ENCODE peak calls at places on chromosome 5, in six cellular contexts. Q is fibroblast of villous mesenchyme, F is thoracic aorta, W is cardiac muscle cell, J is heart right ventricle, T is choroid plexus epithelial cell. L is an unnamed sample.

GRCh38 chr5:154653764-154654483 is 101.3 kb upstream of the LARP1 start:
- DNase-seq in T (peak), Q (no peak), F (no peak), J (peak), W (no peak), L (no peak)

GRCh38 chr5:105508519-105508918 is 1945.9 kb upstream of the NUDT12 start:
- DNase-seq in F (no peak), Q (peak), T (peak), W (no peak), J (no peak), L (no peak)

GRCh38 chr5:129461816-129462396 is 1.8 kb downstream of the ADAMTS19 start:
- DNase-seq in J (no peak), T (no peak), W (no peak), Q (no peak), F (no peak), L (no peak)

GRCh38 chr5:42930934-42931333 is 109.2 kb downstream of the ANXA2R start:
- DNase-seq in F (no peak), T (no peak), Q (no peak), W (no peak), J (no peak), L (no peak)

GRCh38 chr5:83729389-83729788 is 8.7 kb upstream of the HAPLN1 start:
- DNase-seq in Q (no peak), W (no peak), J (no peak), T (no peak), F (no peak), L (no peak)

GRCh38 chr5:135016926-135017325 is 17.1 kb downstream of the PITX1 start:
- DNase-seq in Q (no peak), T (no peak), W (no peak), F (no peak), J (no peak), L (peak)

GRCh38 chr5:39283231-39283818 is 64.0 kb upstream of the FYB1 start:
- DNase-seq in T (peak), F (no peak), Q (peak), W (peak), J (no peak), L (no peak)

GRCh38 chr5:132215329-132215728 is 12.3 kb downstream of the P4HA2 start:
- DNase-seq in Q (peak), J (peak), F (peak), T (peak), W (no peak), L (peak)

GRCh38 chr5:13946111-13946510 is 1.6 kb upstream of the DNAH5 start:
- DNase-seq in Q (no peak), J (no peak), T (no peak), F (no peak), W (no peak), L (no peak)

GRCh38 chr5:59275537-59276276 is 617.8 kb downstream of the PDE4D start:
- DNase-seq in F (no peak), W (peak), J (peak), T (peak), Q (peak), L (no peak)

GRCh38 chr5:150209020-150209635 is 19.3 kb downstream of the SLC6A7 start:
- DNase-seq in Q (peak), T (peak), J (no peak), F (no peak), W (no peak), L (peak)

GRCh38 chr5:574906-575305 is 37.2 kb upstream of the CEP72 start:
- DNase-seq in F (no peak), Q (no peak), J (no peak), W (no peak), T (no peak), L (no peak)

GRCh38 chr5:139839416-139839815 is 43.8 kb downstream of the PSD2 start:
- DNase-seq in W (no peak), J (no peak), F (no peak), Q (no peak), T (no peak), L (no peak)

GRCh38 chr5:113053614-113054013 is 77.0 kb downstream of the DCP2 start:
- DNase-seq in J (no peak), F (no peak), T (peak), Q (peak), W (no peak), L (no peak)

GRCh38 chr5:125257057-125257970 is 510.9 kb upstream of the ZNF608 start:
- DNase-seq in T (peak), W (peak), F (no peak), J (no peak), Q (no peak), L (no peak)

GRCh38 chr5:76099756-76100155 is 16.6 kb downstream of the SV2C start:
- DNase-seq in J (no peak), F (no peak), T (no peak), W (no peak), Q (no peak), L (no peak)

GRCh38 chr5:116482394-116482793 is 92.2 kb downstream of the SEMA6A start:
- DNase-seq in F (no peak), T (peak), W (no peak), J (no peak), Q (no peak), L (no peak)

GRCh38 chr5:151740336-151740942 is 18.0 kb downstream of the ATOX1 start:
- DNase-seq in J (peak), T (peak), W (peak), Q (peak), F (no peak), L (no peak)

GRCh38 chr5:36607838-36608783 is 1.7 kb downstream of the SLC1A3 start:
- DNase-seq in F (no peak), T (peak), Q (peak), W (no peak), J (no peak), L (no peak)

GRCh38 chr5:102540251-102540812 is 41.5 kb upstream of the SLCO6A1 start:
- DNase-seq in J (no peak), W (no peak), Q (no peak), F (no peak), T (no peak), L (no peak)

GRCh38 chr5:62268239-62268638 is 37.8 kb upstream of the KIF2A start:
- DNase-seq in Q (no peak), J (no peak), W (no peak), F (no peak), T (no peak), L (no peak)

GRCh38 chr5:179974946-179975712 is 67.4 kb upstream of the TBC1D9B start:
- DNase-seq in W (peak), J (peak), F (no peak), T (peak), Q (peak), L (no peak)

GRCh38 chr5:149002053-149002452 is 60.8 kb downstream of the SH3TC2 start:
- DNase-seq in T (peak), F (no peak), Q (peak), W (peak), J (no peak), L (no peak)

GRCh38 chr5:149005077-149005892 is 57.6 kb downstream of the SH3TC2 start:
- DNase-seq in Q (peak), W (no peak), T (peak), F (no peak), J (no peak), L (no peak)

GRCh38 chr5:149001154-149001553 is 61.7 kb downstream of the SH3TC2 start:
- DNase-seq in W (no peak), J (no peak), Q (no peak), F (no peak), T (peak), L (no peak)

GRCh38 chr5:149004559-149004958 is 58.3 kb downstream of the SH3TC2 start:
- DNase-seq in F (no peak), W (no peak), Q (no peak), J (no peak), T (no peak), L (no peak)

GRCh38 chr5:149002761-149003689 is 59.8 kb downstream of the SH3TC2 start:
- DNase-seq in T (peak), W (peak), Q (peak), J (no peak), F (no peak), L (no peak)
- TF ChIP-seq CTCF in T (no peak), W (no peak), Q (peak), J (no peak), F (no peak), L (no peak)

DNA sequence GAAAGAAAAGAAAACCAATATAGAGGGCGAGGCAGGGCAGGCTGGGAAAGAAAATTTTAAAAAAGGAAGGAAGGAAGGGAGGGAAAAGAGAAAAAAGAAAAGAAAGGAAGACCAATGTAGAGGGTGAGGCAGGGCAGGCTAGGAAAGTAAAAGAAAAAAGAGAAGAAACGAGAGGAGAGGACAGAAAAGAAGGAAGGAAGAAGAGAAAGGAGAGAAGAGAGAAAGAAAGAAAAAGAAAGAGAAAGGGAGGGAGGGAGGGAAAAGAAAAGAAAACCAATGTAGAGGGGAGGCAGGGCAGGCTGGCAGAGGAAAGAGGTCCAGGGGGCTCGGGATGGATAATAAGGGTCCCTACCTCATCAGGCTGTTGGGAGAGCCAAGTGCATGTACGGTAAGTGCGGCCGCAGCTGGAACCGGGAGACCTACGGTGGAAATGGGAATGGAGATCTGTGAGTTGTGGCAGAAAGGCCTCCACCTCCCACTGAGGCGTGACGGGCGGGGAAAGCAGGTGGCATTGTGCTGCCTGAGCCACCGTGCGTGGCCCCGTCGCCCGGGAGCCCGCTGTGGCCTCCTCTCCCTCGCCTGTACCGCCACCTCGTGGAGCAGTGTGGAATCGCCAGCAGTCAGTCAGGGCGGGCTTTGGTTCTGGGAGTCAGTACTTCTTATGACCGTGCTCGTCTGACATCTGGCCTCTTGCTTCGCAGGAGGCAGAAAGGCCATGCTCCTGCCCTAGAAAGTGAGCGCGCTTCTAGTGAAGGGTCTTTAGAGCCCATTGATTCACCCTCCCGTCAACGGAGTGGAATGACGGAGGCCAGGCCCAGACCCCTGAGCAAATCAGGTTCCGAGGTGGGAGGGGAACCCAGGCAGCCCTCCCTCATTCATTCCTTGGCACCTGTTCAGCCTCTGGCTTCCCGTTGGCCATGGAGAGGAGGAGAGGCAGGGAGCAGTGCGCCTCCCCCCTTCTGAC is 10.4 kb upstream of the NHP2 start:
- DNase-seq in T (peak), W (peak), J (peak), F (peak), Q (peak), L (peak)
- H3K4me3 ChIP-seq in T (no peak), W (no peak), J (peak), F (peak), Q (no peak), L (peak)

DNA sequence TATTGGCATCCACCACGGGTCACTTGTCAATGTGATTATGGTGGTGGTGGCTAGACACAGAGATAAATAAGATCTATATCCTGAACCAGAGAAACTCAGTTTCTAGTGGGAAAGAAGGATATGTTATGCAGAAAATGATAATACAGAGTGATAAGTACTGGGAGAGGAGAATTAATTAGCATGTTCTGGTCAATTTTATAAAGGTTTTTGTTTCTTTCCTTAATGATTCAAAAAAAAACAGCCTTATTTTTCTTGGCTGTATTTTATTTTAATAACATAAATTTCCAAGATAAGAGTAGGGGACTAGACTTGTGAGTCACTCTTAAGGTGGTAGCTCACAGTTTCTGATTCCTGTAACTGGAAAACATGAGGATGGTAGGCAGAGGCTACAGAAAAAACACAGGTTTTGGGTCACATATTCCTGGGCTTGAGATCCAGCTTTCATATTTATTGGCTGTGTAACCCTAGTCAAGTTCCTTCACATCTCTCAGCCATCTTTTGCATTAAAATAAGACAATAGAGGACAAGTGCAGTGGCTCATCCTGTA is 350.3 kb upstream of the RPS23 start:
- DNase-seq in F (no peak), Q (no peak), T (peak), J (no peak), W (no peak), L (no peak)
- TF ChIP-seq CTCF in F (no peak), Q (no peak), T (no peak), J (no peak), W (no peak), L (no peak)

DNA sequence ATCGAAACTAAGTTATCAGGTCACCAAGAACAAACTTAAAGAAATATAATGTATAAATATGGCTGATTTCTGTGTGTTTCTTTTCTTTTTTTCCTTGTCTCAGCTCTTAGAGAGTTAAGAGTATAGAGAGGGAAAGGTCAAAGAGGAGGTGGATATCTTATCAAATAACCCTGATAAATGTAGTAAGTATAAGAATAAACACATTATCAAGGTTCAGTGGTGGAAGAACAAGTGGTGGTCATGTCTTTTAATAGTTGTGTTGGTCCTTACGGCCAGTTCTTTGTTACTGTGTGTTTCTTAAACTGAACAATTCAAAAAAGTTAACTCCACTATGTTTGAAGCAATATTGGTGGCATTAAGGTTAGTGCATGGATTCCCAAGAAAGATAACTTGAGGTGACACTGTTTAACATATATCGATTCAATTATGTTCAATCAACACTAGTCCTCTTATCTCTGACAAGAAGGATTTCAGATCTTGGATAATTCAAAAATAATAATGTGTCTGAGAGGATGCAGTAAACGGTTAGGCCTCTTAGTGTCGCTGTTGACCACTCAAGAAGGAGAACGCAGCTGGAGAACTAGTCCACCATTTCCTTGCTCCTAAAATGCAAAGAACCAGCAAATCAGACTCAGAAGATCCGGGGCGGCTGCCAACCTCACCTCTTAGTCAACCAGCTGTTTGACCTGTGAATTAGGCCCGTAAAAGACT is at the start of gene PCDHGA3:
- DNase-seq in F (no peak), J (no peak), W (no peak), T (peak), Q (peak), L (no peak)
- H3K4me3 ChIP-seq in F (peak), J (peak), W (no peak), T (peak), Q (peak), L (no peak)

DNA sequence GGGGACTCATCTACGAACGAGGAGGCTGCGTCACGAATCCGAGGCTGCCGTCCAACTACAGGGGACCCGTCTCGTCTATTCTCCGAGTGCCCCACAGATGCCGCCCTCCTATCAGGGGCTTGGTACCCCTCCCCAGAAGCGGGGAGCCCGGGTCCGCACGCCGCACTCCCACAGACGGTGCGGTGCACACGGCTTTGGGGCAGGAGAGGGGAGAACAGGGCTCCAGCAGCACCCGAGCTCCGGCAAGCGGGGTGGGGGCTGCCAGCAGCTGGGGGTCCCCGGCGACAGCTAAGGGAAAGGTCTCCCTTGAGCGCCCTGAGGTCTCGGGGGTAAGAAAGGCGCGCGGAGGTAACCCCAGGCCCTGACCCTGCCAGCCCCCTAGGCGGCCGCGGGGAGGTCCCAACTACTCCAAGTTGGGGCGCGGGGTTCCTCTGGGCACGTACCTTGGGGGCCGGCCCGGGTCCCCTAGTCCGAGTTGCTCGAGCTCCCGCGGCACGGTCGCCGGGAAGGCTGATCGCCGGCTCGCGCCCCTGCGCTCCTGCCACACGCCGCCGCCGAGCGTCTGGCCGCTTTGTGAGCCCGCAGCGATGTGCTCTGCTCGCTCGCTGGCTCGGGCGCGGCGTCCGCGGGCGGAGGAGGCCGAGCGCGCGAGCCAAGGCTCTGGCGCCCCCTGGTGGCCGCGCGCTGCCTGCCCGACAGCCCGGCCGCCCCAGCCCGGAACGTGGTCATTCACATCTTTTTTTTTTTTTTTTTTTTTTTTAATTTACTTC is at the start of gene SPOCK1:
- DNase-seq in F (no peak), J (peak), Q (peak), W (peak), T (peak), L (no peak)
- TF ChIP-seq CTCF in F (peak), J (peak), Q (peak), W (peak), T (peak), L (peak)

GRCh38 chr5:79853676-79854418 is 137.2 kb downstream of the MTX3 start:
- DNase-seq in Q (no peak), J (no peak), F (no peak), T (no peak), W (no peak), L (no peak)

GRCh38 chr5:79859588-79859987 is 131.5 kb downstream of the MTX3 start:
- DNase-seq in W (no peak), Q (no peak), T (no peak), J (no peak), F (no peak), L (no peak)

GRCh38 chr5:79856456-79857055 is 134.5 kb downstream of the MTX3 start:
- DNase-seq in J (no peak), F (no peak), T (no peak), Q (no peak), W (no peak), L (no peak)

GRCh38 chr5:79858097-79858723 is 132.9 kb downstream of the MTX3 start:
- DNase-seq in F (no peak), Q (peak), T (peak), W (peak), J (peak), L (peak)

GRCh38 chr5:79857692-79858091 is 133.4 kb downstream of the MTX3 start:
- DNase-seq in W (no peak), J (no peak), Q (no peak), T (no peak), F (no peak), L (no peak)
- H3K4me3 ChIP-seq in W (no peak), J (no peak), Q (no peak), T (no peak), F (no peak), L (no peak)

DNA sequence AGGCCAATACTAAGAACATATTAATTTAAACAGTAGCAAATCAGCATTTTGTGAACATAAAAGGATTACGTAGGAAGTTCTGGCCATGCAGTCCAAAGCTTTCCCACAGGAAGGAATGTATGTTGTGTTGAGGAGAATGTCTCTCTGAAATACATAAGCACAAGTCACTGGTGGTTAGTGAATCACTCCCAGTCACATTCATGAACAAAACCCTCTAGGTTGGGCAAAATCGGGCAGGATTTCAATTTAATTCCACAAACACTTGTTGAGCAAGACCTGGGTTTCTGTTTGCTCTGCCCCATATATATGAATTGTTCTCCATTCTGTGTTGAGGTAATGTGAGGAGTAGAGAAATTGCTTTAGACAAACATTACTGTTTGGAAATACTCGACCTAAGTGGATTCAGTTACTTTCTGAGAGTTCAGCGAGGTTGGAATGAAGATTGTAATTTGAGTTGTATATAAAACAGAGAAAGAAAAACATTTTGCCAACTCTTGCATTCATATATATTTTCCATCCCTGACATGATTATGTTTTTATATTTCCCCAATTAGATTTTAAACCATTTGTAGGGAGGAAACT is 127.6 kb upstream of the RPS23 start:
- DNase-seq in J (no peak), F (no peak), T (peak), W (no peak), Q (peak), L (no peak)
- TF ChIP-seq CTCF in J (no peak), F (no peak), T (no peak), W (no peak), Q (no peak), L (no peak)

GRCh38 chr5:77638763-77639451 is 394 bp upstream of the OTP start:
- DNase-seq in F (no peak), W (peak), T (no peak), Q (no peak), J (no peak), L (no peak)

GRCh38 chr5:77637170-77638074 is 1.1 kb downstream of the OTP start:
- DNase-seq in Q (no peak), T (no peak), F (no peak), J (no peak), W (no peak), L (no peak)

GRCh38 chr5:77636423-77637169 is 1.9 kb downstream of the OTP start:
- DNase-seq in W (no peak), J (no peak), F (no peak), Q (no peak), T (no peak), L (no peak)

GRCh38 chr5:77639624-77640023 is 1.1 kb upstream of the OTP start:
- DNase-seq in Q (no peak), J (no peak), W (no peak), T (no peak), F (no peak), L (no peak)

GRCh38 chr5:77638204-77638762 is at the start of gene OTP:
- DNase-seq in T (no peak), Q (no peak), J (no peak), F (no peak), W (no peak), L (no peak)
- H3K4me3 ChIP-seq in T (no peak), Q (no peak), J (no peak), F (peak), W (no peak), L (peak)

L was measured in ascending aorta.